ENCODE peak calls at places on chromosome 4, in nine cellular contexts. R is Ammon's horn; D is fibroblast of lung; C is stimulated activated CD4-positive, alpha-beta T cell treated with anti-CD3 and anti-CD28 coated beads, TNF-alpha, amount 100 ng/mL, for 48 hours; U is stimulated activated CD8-positive, alpha-beta memory T cell treated with anti-CD3 and anti-CD28 coated beads, Interleukin-4, amount 100 ng/mL, for 24 hours; H is HFF-Myc; F is posterior cingulate gyrus; I is astrocyte; N is coronary artery. M is an unnamed sample.

GRCh38 chr4:13654158-13654797 is 26.8 kb upstream of the BOD1L1 start:
- DNase-seq in U (peak; percentile 68), R (peak; percentile 92), N (peak; percentile 80), H (no peak), I (peak; percentile 34), C (peak; percentile 58), D (peak; percentile 50), F (peak; percentile 97), M (peak; percentile 86)

GRCh38 chr4:4200624-4201023 is 26.1 kb downstream of the OTOP1 start:
- DNase-seq in N (no peak), C (no peak), I (no peak), F (no peak), H (no peak), U (no peak), D (no peak), R (no peak), M (no peak)

GRCh38 chr4:16636911-16637630 is 261.4 kb downstream of the LDB2 start:
- DNase-seq in H (no peak), C (no peak), R (no peak), U (no peak), I (peak; percentile 62), F (no peak), D (peak; percentile 65), N (no peak), M (no peak)

GRCh38 chr4:185914583-185915199 is 102.7 kb upstream of the SORBS2 start:
- DNase-seq in D (peak; percentile 96), U (no peak), H (no peak), N (no peak), C (no peak), R (no peak), I (peak; percentile 96), F (no peak), M (no peak)

GRCh38 chr4:144645621-144646522 is at the start of gene HHIP:
- DNase-seq in U (no peak), R (peak; percentile 89), F (peak; percentile 87), D (peak; percentile 78), N (no peak), C (no peak), H (no peak), I (peak; percentile 63), M (peak; percentile 62)

GRCh38 chr4:152245706-152246105 is 290.2 kb downstream of the FBXW7 start:
- DNase-seq in I (peak; percentile 46), R (no peak), N (no peak), C (no peak), H (no peak), U (no peak), F (no peak), D (peak; percentile 57), M (no peak)

GRCh38 chr4:17823871-17824669 is 13.3 kb downstream of the NCAPG start:
- DNase-seq in F (no peak), R (no peak), N (no peak), I (no peak), H (no peak), C (no peak), U (no peak), D (no peak), M (no peak)

GRCh38 chr4:3257125-3257690 is 8.2 kb downstream of the MSANTD1 start:
- DNase-seq in F (peak; percentile 69), U (no peak), R (no peak), D (no peak), I (no peak), H (no peak), C (no peak), N (peak; percentile 43), M (no peak)

GRCh38 chr4:53489279-53489889 is 101.9 kb downstream of the LNX1 start:
- DNase-seq in F (no peak), N (no peak), R (no peak), U (no peak), I (no peak), C (no peak), D (peak; percentile 65), H (no peak), M (no peak)

GRCh38 chr4:123785515-123785914 is 388.9 kb downstream of the SPRY1 start:
- DNase-seq in N (peak; percentile 87), U (no peak), I (peak; percentile 99), H (peak; percentile 58), R (no peak), C (no peak), D (peak; percentile 99), F (no peak), M (peak; percentile 89)

GRCh38 chr4:7705062-7705461 is 234.6 kb downstream of the AFAP1 start:
- DNase-seq in C (no peak), F (no peak), H (no peak), N (no peak), U (no peak), D (no peak), R (no peak), I (no peak), M (no peak)

GRCh38 chr4:94621491-94622080 is 136.2 kb upstream of the BMPR1B start:
- DNase-seq in H (no peak), N (no peak), C (no peak), I (no peak), F (no peak), D (peak; percentile 33), U (no peak), R (peak; percentile 49), M (no peak)

GRCh38 chr4:176800891-176801534 is 8.3 kb upstream of the VEGFC start:
- DNase-seq in U (no peak), D (peak; percentile 54), H (no peak), F (no peak), N (no peak), C (no peak), I (no peak), R (no peak), M (no peak)

GRCh38 chr4:1002631-1003251 is 8.7 kb upstream of the FGFRL1 start:
- DNase-seq in R (no peak), N (no peak), F (no peak), D (no peak), C (no peak), U (no peak), H (no peak), I (no peak), M (no peak)

GRCh38 chr4:5824635-5825034 is 68.3 kb downstream of the CRMP1 start:
- DNase-seq in U (no peak), N (no peak), I (no peak), F (no peak), R (peak; percentile 25), D (peak; percentile 38), C (no peak), H (peak; percentile 16), M (no peak)

GRCh38 chr4:14877246-14878220 is 124.7 kb upstream of the CPEB2 start:
- DNase-seq in D (peak; percentile 61), U (no peak), H (no peak), F (no peak), I (peak; percentile 57), R (peak; percentile 71), N (no peak), C (no peak), M (no peak)

GRCh38 chr4:15754323-15754722 is 23.8 kb upstream of the CD38 start:
- DNase-seq in C (no peak), D (peak; percentile 88), N (no peak), R (no peak), I (peak; percentile 88), F (no peak), U (no peak), H (no peak), M (no peak)

GRCh38 chr4:140305053-140305452 is 68.4 kb upstream of the SCOC start:
- DNase-seq in I (peak; percentile 8), R (no peak), D (peak; percentile 26), H (no peak), N (no peak), F (no peak), U (no peak), C (no peak), M (no peak)

GRCh38 chr4:185625503-185625902 is 90.2 kb upstream of the PDLIM3 start:
- DNase-seq in C (no peak), H (no peak), U (no peak), D (no peak), R (no peak), F (no peak), I (no peak), N (no peak), M (no peak)

GRCh38 chr4:86857341-86858052 is 8.3 kb upstream of the SLC10A6 start:
- DNase-seq in D (no peak), N (no peak), I (no peak), H (no peak), F (no peak), C (no peak), R (no peak), U (no peak), M (no peak)

GRCh38 chr4:17502764-17503163 is 9.1 kb downstream of the QDPR start:
- DNase-seq in N (no peak), R (no peak), I (peak; percentile 73), D (peak; percentile 77), F (no peak), U (no peak), C (no peak), H (no peak), M (no peak)

GRCh38 chr4:31230579-31230978 is 510.4 kb downstream of the PCDH7 start:
- DNase-seq in D (no peak), F (no peak), R (no peak), I (no peak), C (no peak), N (no peak), H (no peak), U (no peak), M (no peak)

GRCh38 chr4:56240554-56241190 is 146.6 kb downstream of the AASDH start:
- DNase-seq in F (no peak), U (no peak), R (no peak), D (peak; percentile 87), C (no peak), N (no peak), H (no peak), I (peak; percentile 85), M (no peak)

GRCh38 chr4:53748328-53748772 is 157.1 kb upstream of the LNX1 start:
- DNase-seq in F (no peak), D (no peak), I (no peak), C (no peak), N (no peak), R (peak; percentile 6), H (no peak), U (no peak), M (no peak)

GRCh38 chr4:121932212-121932974 is 19.5 kb downstream of the TRPC3 start:
- DNase-seq in U (no peak), N (no peak), H (no peak), R (no peak), C (no peak), D (no peak), I (no peak), F (peak; percentile 71), M (no peak)

GRCh38 chr4:68175562-68176155 is 46.0 kb upstream of the TMPRSS11F start:
- DNase-seq in H (peak; percentile 43), N (no peak), C (peak; percentile 28), I (peak; percentile 32), F (no peak), D (peak; percentile 52), U (no peak), R (peak; percentile 65), M (no peak)

GRCh38 chr4:19213388-19213787 is 1038.3 kb upstream of the SLIT2 start:
- DNase-seq in D (peak; percentile 88), F (no peak), U (no peak), R (no peak), C (no peak), N (no peak), H (no peak), I (peak; percentile 86), M (no peak)